ENCODE peak calls at places on chromosomes 7 and 10, in five cellular contexts. One of them, this sample, is unnamed.

GRCh38 chr10:100999742-101000601 is at the start of gene LZTS2:
- DNase-seq in activated T-cell treated with anti-CD3 and anti-CD28 coated beads, Interleukin-2, amount 50 U/mL, for 48 hours: no peak
- DNase-seq in left colon: peak; percentile 42
- DNase-seq in A549: no peak
- DNase-seq in GM04504: no peak
- DNase-seq in this sample: no peak

GRCh38 chr10:71333154-71333887 is 14.3 kb downstream of the SLC29A3 start:
- DNase-seq in left colon: no peak
- DNase-seq in activated T-cell treated with anti-CD3 and anti-CD28 coated beads, Interleukin-2, amount 50 U/mL, for 48 hours: no peak
- DNase-seq in A549: no peak
- DNase-seq in GM04504: no peak
- DNase-seq in this sample: no peak

GRCh38 chr10:75464478-75465090 is 33.2 kb downstream of the LRMDA start:
- DNase-seq in A549: no peak
- DNase-seq in left colon: no peak
- DNase-seq in GM04504: no peak
- DNase-seq in activated T-cell treated with anti-CD3 and anti-CD28 coated beads, Interleukin-2, amount 50 U/mL, for 48 hours: no peak
- DNase-seq in this sample: no peak

GRCh38 chr10:130246113-130246512 is 109.9 kb downstream of the GLRX3 start:
- DNase-seq in left colon: no peak
- DNase-seq in A549: no peak
- DNase-seq in GM04504: no peak
- DNase-seq in activated T-cell treated with anti-CD3 and anti-CD28 coated beads, Interleukin-2, amount 50 U/mL, for 48 hours: no peak
- DNase-seq in this sample: no peak

GRCh38 chr7:10707519-10707918 is 266.2 kb upstream of the PHF14 start:
- DNase-seq in A549: no peak
- DNase-seq in activated T-cell treated with anti-CD3 and anti-CD28 coated beads, Interleukin-2, amount 50 U/mL, for 48 hours: no peak
- DNase-seq in GM04504: no peak
- DNase-seq in left colon: no peak
- DNase-seq in this sample: no peak

GRCh38 chr7:92246363-92247101 is 758 bp downstream of the ANKIB1 start:
- DNase-seq in GM04504: no peak
- DNase-seq in left colon: peak; percentile 26
- DNase-seq in activated T-cell treated with anti-CD3 and anti-CD28 coated beads, Interleukin-2, amount 50 U/mL, for 48 hours: no peak
- DNase-seq in A549: peak; percentile 33
- DNase-seq in this sample: peak; percentile 53

GRCh38 chr7:11786186-11786585 is 45.8 kb downstream of the THSD7A start:
- DNase-seq in A549: peak; percentile 18
- DNase-seq in GM04504: no peak
- DNase-seq in activated T-cell treated with anti-CD3 and anti-CD28 coated beads, Interleukin-2, amount 50 U/mL, for 48 hours: no peak
- DNase-seq in left colon: no peak
- DNase-seq in this sample: no peak

GRCh38 chr10:2851544-2851943 is 215.8 kb upstream of the PFKP start:
- DNase-seq in activated T-cell treated with anti-CD3 and anti-CD28 coated beads, Interleukin-2, amount 50 U/mL, for 48 hours: no peak
- DNase-seq in A549: no peak
- DNase-seq in GM04504: no peak
- DNase-seq in left colon: no peak
- DNase-seq in this sample: no peak

GRCh38 chr10:61257956-61258496 is 195.2 kb downstream of the TMEM26 start:
- DNase-seq in activated T-cell treated with anti-CD3 and anti-CD28 coated beads, Interleukin-2, amount 50 U/mL, for 48 hours: no peak
- DNase-seq in A549: no peak
- DNase-seq in GM04504: no peak
- DNase-seq in left colon: no peak
- DNase-seq in this sample: no peak

GRCh38 chr10:17022898-17023297 is 106.7 kb downstream of the CUBN start:
- DNase-seq in activated T-cell treated with anti-CD3 and anti-CD28 coated beads, Interleukin-2, amount 50 U/mL, for 48 hours: no peak
- DNase-seq in A549: no peak
- DNase-seq in left colon: no peak
- DNase-seq in GM04504: no peak
- DNase-seq in this sample: no peak

GRCh38 chr7:121447191-121447920 is 51.2 kb upstream of the FAM3C start:
- DNase-seq in A549: no peak
- DNase-seq in left colon: no peak
- DNase-seq in GM04504: no peak
- DNase-seq in activated T-cell treated with anti-CD3 and anti-CD28 coated beads, Interleukin-2, amount 50 U/mL, for 48 hours: no peak
- DNase-seq in this sample: no peak

GRCh38 chr7:75655536-75655935 is 83.2 kb downstream of the HIP1 start:
- DNase-seq in activated T-cell treated with anti-CD3 and anti-CD28 coated beads, Interleukin-2, amount 50 U/mL, for 48 hours: no peak
- DNase-seq in A549: no peak
- DNase-seq in GM04504: no peak
- DNase-seq in left colon: no peak
- DNase-seq in this sample: no peak

GRCh38 chr10:101830322-101831168 is 12.3 kb upstream of the OGA start:
- DNase-seq in left colon: peak; percentile 97
- DNase-seq in GM04504: peak; percentile 68
- DNase-seq in activated T-cell treated with anti-CD3 and anti-CD28 coated beads, Interleukin-2, amount 50 U/mL, for 48 hours: peak; percentile 91
- DNase-seq in A549: peak; percentile 95
- DNase-seq in this sample: peak; percentile 93

GRCh38 chr7:7883394-7883793 is 85.2 kb upstream of the GLCCI1 start:
- DNase-seq in A549: no peak
- DNase-seq in activated T-cell treated with anti-CD3 and anti-CD28 coated beads, Interleukin-2, amount 50 U/mL, for 48 hours: no peak
- DNase-seq in GM04504: no peak
- DNase-seq in left colon: no peak
- DNase-seq in this sample: no peak

GRCh38 chr10:102819054-102819453 is 18.2 kb downstream of the CYP17A1 start:
- DNase-seq in activated T-cell treated with anti-CD3 and anti-CD28 coated beads, Interleukin-2, amount 50 U/mL, for 48 hours: no peak
- DNase-seq in left colon: no peak
- DNase-seq in GM04504: no peak
- DNase-seq in A549: no peak
- DNase-seq in this sample: no peak

GRCh38 chr10:52542891-52543290 is 228.8 kb downstream of the DKK1 start:
- DNase-seq in GM04504: no peak
- DNase-seq in activated T-cell treated with anti-CD3 and anti-CD28 coated beads, Interleukin-2, amount 50 U/mL, for 48 hours: no peak
- DNase-seq in left colon: no peak
- DNase-seq in A549: no peak
- DNase-seq in this sample: no peak

GRCh38 chr10:44307691-44308090 is 77.2 kb downstream of the CXCL12 start:
- DNase-seq in left colon: no peak
- DNase-seq in activated T-cell treated with anti-CD3 and anti-CD28 coated beads, Interleukin-2, amount 50 U/mL, for 48 hours: no peak
- DNase-seq in A549: no peak
- DNase-seq in GM04504: no peak
- DNase-seq in this sample: no peak

GRCh38 chr10:77798940-77799339 is 127.6 kb downstream of the DLG5 start:
- DNase-seq in A549: no peak
- DNase-seq in left colon: no peak
- DNase-seq in GM04504: no peak
- DNase-seq in activated T-cell treated with anti-CD3 and anti-CD28 coated beads, Interleukin-2, amount 50 U/mL, for 48 hours: no peak
- DNase-seq in this sample: no peak

GRCh38 chr10:27504897-27505457 is 873 bp downstream of the RAB18 start:
- DNase-seq in activated T-cell treated with anti-CD3 and anti-CD28 coated beads, Interleukin-2, amount 50 U/mL, for 48 hours: no peak
- DNase-seq in left colon: no peak
- DNase-seq in A549: no peak
- DNase-seq in GM04504: no peak
- DNase-seq in this sample: no peak

GRCh38 chr10:102673235-102673634 is 29.0 kb downstream of the TRIM8 start:
- DNase-seq in activated T-cell treated with anti-CD3 and anti-CD28 coated beads, Interleukin-2, amount 50 U/mL, for 48 hours: no peak
- DNase-seq in GM04504: no peak
- DNase-seq in left colon: no peak
- DNase-seq in A549: no peak
- DNase-seq in this sample: no peak

GRCh38 chr7:82017334-82017943 is 247.6 kb upstream of the HGF start:
- DNase-seq in A549: peak; percentile 32
- DNase-seq in activated T-cell treated with anti-CD3 and anti-CD28 coated beads, Interleukin-2, amount 50 U/mL, for 48 hours: no peak
- DNase-seq in left colon: no peak
- DNase-seq in GM04504: no peak
- DNase-seq in this sample: no peak

GRCh38 chr10:102113956-102114857 is 6.0 kb downstream of the LDB1 start:
- DNase-seq in activated T-cell treated with anti-CD3 and anti-CD28 coated beads, Interleukin-2, amount 50 U/mL, for 48 hours: peak; percentile 54
- DNase-seq in A549: no peak
- DNase-seq in left colon: peak; percentile 43
- DNase-seq in GM04504: no peak
- DNase-seq in this sample: peak; percentile 50

GRCh38 chr10:61153766-61154165 is 209.8 kb upstream of the RHOBTB1 start:
- DNase-seq in A549: no peak
- DNase-seq in left colon: no peak
- DNase-seq in GM04504: no peak
- DNase-seq in activated T-cell treated with anti-CD3 and anti-CD28 coated beads, Interleukin-2, amount 50 U/mL, for 48 hours: no peak
- DNase-seq in this sample: no peak

GRCh38 chr7:22814261-22815208 is 8.1 kb downstream of the TOMM7 start:
- DNase-seq in activated T-cell treated with anti-CD3 and anti-CD28 coated beads, Interleukin-2, amount 50 U/mL, for 48 hours: no peak
- DNase-seq in GM04504: no peak
- DNase-seq in left colon: no peak
- DNase-seq in A549: peak; percentile 52
- DNase-seq in this sample: no peak

GRCh38 chr7:115232041-115232440 is 310.1 kb downstream of the MDFIC start:
- DNase-seq in activated T-cell treated with anti-CD3 and anti-CD28 coated beads, Interleukin-2, amount 50 U/mL, for 48 hours: no peak
- DNase-seq in GM04504: no peak
- DNase-seq in left colon: no peak
- DNase-seq in A549: no peak
- DNase-seq in this sample: no peak

GRCh38 chr10:988667-989545 is 672 bp downstream of the GTPBP4 start:
- DNase-seq in GM04504: no peak
- DNase-seq in left colon: no peak
- DNase-seq in activated T-cell treated with anti-CD3 and anti-CD28 coated beads, Interleukin-2, amount 50 U/mL, for 48 hours: no peak
- DNase-seq in A549: peak; percentile 47
- DNase-seq in this sample: no peak

GRCh38 chr7:150432915-150433892 is 17.2 kb upstream of the GIMAP8 start:
- DNase-seq in activated T-cell treated with anti-CD3 and anti-CD28 coated beads, Interleukin-2, amount 50 U/mL, for 48 hours: peak; percentile 14
- DNase-seq in A549: no peak
- DNase-seq in GM04504: no peak
- DNase-seq in left colon: no peak
- DNase-seq in this sample: no peak

GRCh38 chr10:110568055-110568735 is 700 bp downstream of the SMC3 start:
- DNase-seq in A549: no peak
- DNase-seq in GM04504: no peak
- DNase-seq in left colon: peak; percentile 59
- DNase-seq in activated T-cell treated with anti-CD3 and anti-CD28 coated beads, Interleukin-2, amount 50 U/mL, for 48 hours: no peak
- DNase-seq in this sample: peak; percentile 75

GRCh38 chr7:135801045-135801693 is 52.6 kb upstream of the FAM180A start:
- DNase-seq in GM04504: peak; percentile 44
- DNase-seq in A549: peak; percentile 71
- DNase-seq in activated T-cell treated with anti-CD3 and anti-CD28 coated beads, Interleukin-2, amount 50 U/mL, for 48 hours: no peak
- DNase-seq in left colon: no peak
- DNase-seq in this sample: no peak